ENCODE peak calls at places on chromosome 1, in six cellular contexts. N is transverse colon; Z is fibroblast of the aortic adventitia; F is CD8-positive, alpha-beta T cell; Q is right atrium auricular region; Y is WTC11. I is an unnamed sample.

GRCh38 chr1:114669562-114670082 is at the start of gene DENND2C:
- DNase-seq in N (no peak), Y (peak; percentile 78), F (peak; percentile 83), Q (peak; percentile 57), Z (no peak), I (no peak)

GRCh38 chr1:230292739-230293720 is 133.1 kb downstream of the PGBD5 start:
- DNase-seq in N (no peak), Z (no peak), F (no peak), Y (no peak), Q (no peak), I (no peak)

GRCh38 chr1:184860535-184860934 is 105.9 kb upstream of the EDEM3 start:
- DNase-seq in F (no peak), Q (no peak), Y (no peak), N (no peak), Z (no peak), I (no peak)

GRCh38 chr1:191839891-191840290 is 318.4 kb upstream of the RGS18 start:
- DNase-seq in Z (peak; percentile 29), Q (no peak), F (no peak), N (no peak), Y (no peak), I (no peak)

GRCh38 chr1:221722254-221723017 is 19.5 kb downstream of the DUSP10 start:
- DNase-seq in Y (no peak), N (no peak), Q (no peak), F (no peak), Z (no peak), I (no peak)

GRCh38 chr1:47710075-47711071 is 272.5 kb downstream of the FOXD2 start:
- DNase-seq in Q (no peak), Z (peak; percentile 56), Y (peak; percentile 86), F (peak; percentile 47), N (peak; percentile 85), I (peak; percentile 88)

GRCh38 chr1:24735619-24736375 is 9.4 kb upstream of the CLIC4 start:
- DNase-seq in Y (no peak), Q (no peak), N (no peak), F (no peak), Z (peak; percentile 64), I (no peak)

GRCh38 chr1:246280551-246280950 is 226.5 kb downstream of the SMYD3 start:
- DNase-seq in Y (no peak), Z (peak; percentile 65), F (no peak), N (no peak), Q (no peak), I (peak; percentile 7)

GRCh38 chr1:30054126-30054525 is 669.3 kb downstream of the MATN1 start:
- DNase-seq in Z (no peak), F (no peak), Y (no peak), N (no peak), Q (no peak), I (no peak)

GRCh38 chr1:161801955-161802354 is 35.8 kb downstream of the ATF6 start:
- DNase-seq in Q (no peak), Z (no peak), Y (peak; percentile 22), N (no peak), F (no peak), I (no peak)

GRCh38 chr1:48492392-48492791 is 20.4 kb upstream of the SPATA6 start:
- DNase-seq in N (peak; percentile 73), Z (no peak), Q (no peak), F (no peak), Y (no peak), I (no peak)

GRCh38 chr1:182604128-182604834 is at the start of gene RGS16:
- DNase-seq in N (peak; percentile 96), Z (peak; percentile 76), F (peak; percentile 84), Q (peak; percentile 93), Y (peak; percentile 96), I (peak; percentile 95)

GRCh38 chr1:85448358-85448757 is 16.6 kb downstream of the DDAH1 start:
- DNase-seq in Y (no peak), Q (no peak), N (no peak), Z (peak; percentile 73), F (no peak), I (no peak)

GRCh38 chr1:167135281-167135840 is 41.5 kb downstream of the STYXL2 start:
- DNase-seq in Y (no peak), Q (no peak), F (no peak), Z (no peak), N (no peak), I (no peak)

GRCh38 chr1:21012937-21013336 is 163.8 kb downstream of the EIF4G3 start:
- DNase-seq in Y (no peak), F (no peak), Q (no peak), Z (peak; percentile 76), N (no peak), I (no peak)

GRCh38 chr1:200198247-200198646 is 170.7 kb downstream of the NR5A2 start:
- DNase-seq in N (no peak), Q (no peak), F (no peak), Y (no peak), Z (no peak), I (no peak)

GRCh38 chr1:244435562-244436205 is 16.0 kb downstream of the ADSS2 start:
- DNase-seq in F (no peak), Q (no peak), Z (peak; percentile 55), N (no peak), Y (no peak), I (no peak)

GRCh38 chr1:103448560-103448959 is 76.9 kb upstream of the RNPC3 start:
- DNase-seq in Q (no peak), Z (peak; percentile 4), N (no peak), Y (no peak), F (no peak), I (no peak)

GRCh38 chr1:55823521-55824296 is 608.5 kb upstream of the USP24 start:
- DNase-seq in N (no peak), F (no peak), Q (no peak), Z (no peak), Y (no peak), I (no peak)

GRCh38 chr1:151976868-151977267 is 16.8 kb downstream of the S100A10 start:
- DNase-seq in N (peak; percentile 49), Q (no peak), Y (no peak), Z (no peak), F (no peak), I (peak; percentile 55)

GRCh38 chr1:51330331-51331201 is at the start of gene TTC39A:
- DNase-seq in Z (no peak), N (no peak), Q (no peak), F (no peak), Y (no peak), I (no peak)

GRCh38 chr1:95035536-95035935 is 37.2 kb downstream of the ALG14 start:
- DNase-seq in Y (no peak), F (no peak), Q (no peak), N (no peak), Z (peak; percentile 93), I (no peak)

GRCh38 chr1:240254778-240255291 is 163.2 kb downstream of the FMN2 start:
- DNase-seq in F (no peak), N (no peak), Q (no peak), Z (no peak), Y (peak; percentile 17), I (no peak)

GRCh38 chr1:244056602-244057001 is 5.5 kb downstream of the ZBTB18 start:
- DNase-seq in N (no peak), Z (no peak), Y (no peak), Q (no peak), F (no peak), I (no peak)

GRCh38 chr1:20484526-20485462 is 1.2 kb downstream of the CAMK2N1 start:
- DNase-seq in F (no peak), N (no peak), Y (no peak), Z (peak; percentile 30), Q (no peak), I (no peak)

GRCh38 chr1:35718492-35719336 is at the start of gene C1orf216:
- DNase-seq in F (peak; percentile 57), Y (peak; percentile 65), Z (peak; percentile 72), N (peak; percentile 53), Q (peak; percentile 70), I (peak; percentile 66)

GRCh38 chr1:32972814-32973428 is 8.3 kb upstream of the RNF19B start:
- DNase-seq in Y (peak; percentile 80), F (no peak), Z (no peak), Q (no peak), N (peak; percentile 43), I (peak; percentile 67)

GRCh38 chr1:1173793-1174415 is at the start of gene TTLL10:
- DNase-seq in Z (no peak), Y (peak; percentile 82), F (peak; percentile 66), N (peak; percentile 40), Q (no peak), I (no peak)

GRCh38 chr1:37476460-37477197 is 2.2 kb downstream of the ZC3H12A start:
- DNase-seq in Y (no peak), Q (peak; percentile 93), F (no peak), N (peak; percentile 82), Z (peak; percentile 94), I (peak; percentile 62)

GRCh38 chr1:20698195-20698910 is 19.5 kb downstream of the KIF17 start:
- DNase-seq in N (no peak), Q (no peak), F (no peak), Z (peak; percentile 61), Y (no peak), I (no peak)

DNA sequence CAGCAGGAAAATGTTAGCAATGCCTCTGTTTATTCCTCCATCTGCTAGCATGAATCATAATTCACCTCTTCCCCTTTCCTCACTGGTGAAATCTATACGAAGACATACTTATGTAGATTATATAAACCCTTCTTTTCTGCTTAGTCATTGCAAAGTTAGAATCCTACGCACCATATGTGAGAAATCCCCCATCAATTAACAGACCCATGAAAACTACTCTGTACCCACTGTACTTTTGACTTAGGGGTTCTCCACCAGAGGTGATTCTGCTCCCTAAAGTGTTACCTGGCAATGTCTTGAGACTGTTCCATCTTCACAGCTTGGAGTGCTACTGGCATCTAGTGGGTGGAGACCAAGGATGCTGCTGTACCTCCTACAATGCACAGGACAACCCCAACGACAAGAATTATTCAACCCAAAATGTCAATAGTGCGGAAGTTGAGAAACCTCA is 49.6 kb upstream of the KCTD3 start:
- DNase-seq in N (no peak), Q (no peak), Y (peak; percentile 22), F (no peak), Z (peak; percentile 43), I (peak; percentile 32)
- TF ChIP-seq CTCF in N (no peak), Q (no peak), Y (no peak), F (no peak), Z (peak; percentile 48), I (no peak)

DNA sequence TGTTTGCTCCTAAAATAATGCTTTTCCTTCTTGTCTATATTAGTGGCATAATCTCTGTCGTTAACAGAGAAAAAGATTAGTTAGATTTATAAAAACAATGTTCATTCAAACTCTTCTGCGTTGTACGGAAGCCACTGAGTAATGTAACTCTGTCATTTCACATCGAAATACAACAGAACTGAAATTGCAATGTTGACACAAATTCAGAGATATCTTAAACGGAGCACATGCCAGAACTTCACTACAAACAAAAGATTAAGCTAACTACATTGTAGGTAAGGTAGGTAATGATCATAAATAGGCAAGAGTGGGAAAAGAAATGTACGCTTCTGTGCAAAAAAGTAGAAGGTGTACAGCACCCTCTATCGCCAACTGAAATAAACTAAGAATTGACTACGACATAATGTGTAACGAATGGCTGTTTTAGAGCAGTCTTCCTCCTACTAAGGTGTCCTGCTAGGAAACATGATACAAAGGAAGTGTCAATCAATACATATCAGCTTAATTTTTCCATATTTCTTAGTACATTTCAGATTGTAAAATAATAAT is 56.6 kb downstream of the PCNX2 start:
- DNase-seq in F (no peak), N (no peak), Z (peak; percentile 37), Q (no peak), Y (no peak), I (no peak)
- TF ChIP-seq CTCF in F (no peak), N (peak; percentile 18), Z (peak; percentile 14), Q (no peak), Y (no peak), I (no peak)

GRCh38 chr1:207049974-207050391 is 1.0 kb downstream of the YOD1 start:
- DNase-seq in Q (no peak), Y (peak; percentile 28), N (peak; percentile 72), Z (peak; percentile 66), F (no peak), I (peak; percentile 62)
- TF ChIP-seq CTCF in Q (peak; percentile 79), Y (peak; percentile 55), N (peak; percentile 94), Z (peak; percentile 87), F (peak; percentile 86), I (peak; percentile 70)

GRCh38 chr1:234484218-234484617 is 5.2 kb upstream of the TARBP1 start:
- DNase-seq in N (no peak), Y (no peak), Q (no peak), F (no peak), Z (peak; percentile 35), I (no peak)
- TF ChIP-seq CTCF in N (no peak), Y (no peak), Q (no peak), F (no peak), Z (no peak), I (no peak)

I was measured in Calu3.